ENCODE peak calls at places on chromosomes 4 and X, in four cellular contexts. One of them, this sample, is unnamed.

GRCh38 chrX:136028383-136028984 is 43.2 kb downstream of the SLC9A6 start:
- DNase-seq in pancreas: no peak
- DNase-seq in right atrium auricular region: no peak
- DNase-seq in IMR-90: peak; percentile 74
- DNase-seq in this sample: peak; percentile 47

GRCh38 chr4:122746485-122746965 is 14.0 kb downstream of the BBS12 start:
- DNase-seq in right atrium auricular region: no peak
- DNase-seq in IMR-90: no peak
- DNase-seq in pancreas: no peak
- DNase-seq in this sample: no peak

GRCh38 chr4:98748609-98749008 is 90.2 kb upstream of the TSPAN5 start:
- DNase-seq in pancreas: no peak
- DNase-seq in right atrium auricular region: no peak
- DNase-seq in IMR-90: no peak
- DNase-seq in this sample: no peak

GRCh38 chrX:154717824-154718223 is 33.1 kb downstream of the GAB3 start:
- DNase-seq in IMR-90: peak; percentile 59
- DNase-seq in right atrium auricular region: no peak
- DNase-seq in pancreas: no peak
- DNase-seq in this sample: peak; percentile 33

GRCh38 chr4:30537462-30537861 is 182.7 kb upstream of the PCDH7 start:
- DNase-seq in IMR-90: peak; percentile 80
- DNase-seq in right atrium auricular region: no peak
- DNase-seq in pancreas: no peak
- DNase-seq in this sample: no peak

GRCh38 chrX:118847676-118848075 is 24.1 kb downstream of the ZCCHC12 start:
- DNase-seq in pancreas: no peak
- DNase-seq in right atrium auricular region: no peak
- DNase-seq in IMR-90: peak; percentile 42
- DNase-seq in this sample: no peak

GRCh38 chrX:10176121-10177003 is 19.6 kb downstream of the CLCN4 start:
- DNase-seq in IMR-90: no peak
- DNase-seq in pancreas: no peak
- DNase-seq in right atrium auricular region: no peak
- DNase-seq in this sample: no peak

GRCh38 chrX:10470009-10470408 is 150.4 kb downstream of the MID1 start:
- DNase-seq in IMR-90: peak; percentile 10
- DNase-seq in pancreas: no peak
- DNase-seq in right atrium auricular region: no peak
- DNase-seq in this sample: no peak

GRCh38 chr4:9979101-9979815 is 42.0 kb downstream of the SLC2A9 start:
- DNase-seq in IMR-90: no peak
- DNase-seq in pancreas: no peak
- DNase-seq in right atrium auricular region: peak; percentile 51
- DNase-seq in this sample: no peak

GRCh38 chr4:152807294-152807829 is 27.6 kb downstream of the ARFIP1 start:
- DNase-seq in IMR-90: peak; percentile 50
- DNase-seq in right atrium auricular region: no peak
- DNase-seq in pancreas: no peak
- DNase-seq in this sample: peak; percentile 9

GRCh38 chr4:22515888-22516541 is at the start of gene ADGRA3:
- DNase-seq in right atrium auricular region: peak; percentile 60
- DNase-seq in IMR-90: peak; percentile 51
- DNase-seq in pancreas: peak; percentile 91
- DNase-seq in this sample: no peak

GRCh38 chr4:54067163-54067562 is 2.8 kb upstream of the CHIC2 start:
- DNase-seq in pancreas: no peak
- DNase-seq in IMR-90: peak; percentile 71
- DNase-seq in right atrium auricular region: peak; percentile 87
- DNase-seq in this sample: no peak

GRCh38 chr4:476501-476900 is 22.5 kb downstream of the ZNF721 start:
- DNase-seq in right atrium auricular region: no peak
- DNase-seq in IMR-90: peak; percentile 25
- DNase-seq in pancreas: no peak
- DNase-seq in this sample: no peak

GRCh38 chr4:139522457-139522856 is 33.6 kb downstream of the SETD7 start:
- DNase-seq in right atrium auricular region: no peak
- DNase-seq in pancreas: no peak
- DNase-seq in IMR-90: no peak
- DNase-seq in this sample: no peak

GRCh38 chrX:16882188-16882587 is 12.0 kb upstream of the RBBP7 start:
- DNase-seq in right atrium auricular region: no peak
- DNase-seq in IMR-90: peak; percentile 25
- DNase-seq in pancreas: no peak
- DNase-seq in this sample: no peak

GRCh38 chr4:68869274-68869773 is 53.5 kb downstream of the UGT2B10 start:
- DNase-seq in right atrium auricular region: no peak
- DNase-seq in pancreas: no peak
- DNase-seq in IMR-90: no peak
- DNase-seq in this sample: no peak

GRCh38 chr4:2260336-2261109 is 1.4 kb downstream of the MXD4 start:
- DNase-seq in IMR-90: no peak
- DNase-seq in pancreas: peak; percentile 63
- DNase-seq in right atrium auricular region: peak; percentile 59
- DNase-seq in this sample: no peak

GRCh38 chr4:2261110-2261852 is 628 bp downstream of the MXD4 start:
- DNase-seq in IMR-90: peak; percentile 34
- DNase-seq in right atrium auricular region: no peak
- DNase-seq in pancreas: peak; percentile 85
- DNase-seq in this sample: peak; percentile 68

GRCh38 chr4:2258091-2259035 is 3.5 kb downstream of the MXD4 start:
- DNase-seq in IMR-90: no peak
- DNase-seq in pancreas: no peak
- DNase-seq in right atrium auricular region: peak; percentile 56
- DNase-seq in this sample: no peak

GRCh38 chr4:2259036-2259540 is 2.8 kb downstream of the MXD4 start:
- DNase-seq in pancreas: no peak
- DNase-seq in IMR-90: no peak
- DNase-seq in right atrium auricular region: no peak
- DNase-seq in this sample: no peak

GRCh38 chr4:2259541-2260267 is 2.2 kb downstream of the MXD4 start:
- DNase-seq in pancreas: peak; percentile 52
- DNase-seq in IMR-90: no peak
- DNase-seq in right atrium auricular region: peak; percentile 57
- DNase-seq in this sample: no peak
- H3K27ac ChIP-seq in pancreas: no peak overlapping the region
- H3K27ac ChIP-seq in IMR-90: no peak overlapping the region
- H3K27ac ChIP-seq in right atrium auricular region: peak overlapping the region; percentile 93
- H3K27ac ChIP-seq in this sample: peak overlapping the region; percentile 66

GRCh38 chrX:124392794-124393193 is 46.4 kb downstream of the SH2D1A start:
- DNase-seq in IMR-90: no peak
- DNase-seq in pancreas: no peak
- DNase-seq in right atrium auricular region: no peak
- DNase-seq in this sample: no peak
- H3K27me3 ChIP-seq in IMR-90: no peaks in the 10 kb centered on the region
- H3K27me3 ChIP-seq in pancreas: no peaks in the 10 kb centered on the region
- H3K27me3 ChIP-seq in right atrium auricular region: no peaks in the 10 kb centered on the region
- H3K27me3 ChIP-seq in this sample: no peaks in the 10 kb centered on the region

GRCh38 chrX:139692908-139693307 is 15.1 kb downstream of the MCF2 start:
- DNase-seq in right atrium auricular region: no peak
- DNase-seq in IMR-90: no peak
- DNase-seq in pancreas: no peak
- DNase-seq in this sample: no peak

GRCh38 chrX:139691843-139692505 is 16.0 kb downstream of the MCF2 start:
- DNase-seq in right atrium auricular region: no peak
- DNase-seq in pancreas: peak; percentile 59
- DNase-seq in IMR-90: no peak
- DNase-seq in this sample: no peak

GRCh38 chrX:139691493-139691842 is 16.5 kb downstream of the MCF2 start:
- DNase-seq in IMR-90: no peak
- DNase-seq in pancreas: no peak
- DNase-seq in right atrium auricular region: no peak
- DNase-seq in this sample: no peak

DNA sequence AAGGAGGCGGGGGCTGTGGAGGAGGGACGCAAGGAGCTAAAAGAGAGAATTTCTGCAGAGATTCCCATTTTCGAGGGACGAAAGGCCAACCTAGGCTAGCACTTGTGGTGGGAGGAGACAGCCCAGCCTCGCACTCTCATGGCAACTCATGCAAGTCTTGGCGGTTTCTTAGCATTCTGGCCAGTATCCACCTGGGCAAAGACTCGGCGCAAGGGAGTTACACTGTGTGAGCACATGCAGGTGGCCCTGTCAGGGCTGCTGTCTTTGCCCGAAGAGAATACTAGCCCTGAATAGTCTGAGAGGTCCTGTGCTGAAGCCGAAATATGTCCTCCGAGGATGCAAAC is 15.5 kb downstream of the MCF2 start:
- DNase-seq in right atrium auricular region: no peak
- DNase-seq in pancreas: no peak
- DNase-seq in IMR-90: no peak
- DNase-seq in this sample: no peak
- H3K4me3 ChIP-seq in right atrium auricular region: no peak overlapping the region
- H3K4me3 ChIP-seq in pancreas: peak overlapping the region; percentile 34
- H3K4me3 ChIP-seq in IMR-90: peak overlapping the region; percentile 9
- H3K4me3 ChIP-seq in this sample: no peak overlapping the region

GRCh38 chrX:123968383-123969050 is 7.0 kb downstream of the STAG2 start:
- DNase-seq in pancreas: no peak
- DNase-seq in IMR-90: no peak
- DNase-seq in right atrium auricular region: no peak
- DNase-seq in this sample: no peak

GRCh38 chrX:123967497-123967896 is 6.0 kb downstream of the STAG2 start:
- DNase-seq in pancreas: no peak
- DNase-seq in right atrium auricular region: no peak
- DNase-seq in IMR-90: no peak
- DNase-seq in this sample: no peak

GRCh38 chrX:123976671-123977316 is 15.3 kb downstream of the STAG2 start:
- DNase-seq in pancreas: no peak
- DNase-seq in IMR-90: peak; percentile 47
- DNase-seq in right atrium auricular region: no peak
- DNase-seq in this sample: no peak

GRCh38 chrX:123975180-123975579 is 13.7 kb downstream of the STAG2 start:
- DNase-seq in IMR-90: peak; percentile 31
- DNase-seq in right atrium auricular region: no peak
- DNase-seq in pancreas: no peak
- DNase-seq in this sample: no peak

DNA sequence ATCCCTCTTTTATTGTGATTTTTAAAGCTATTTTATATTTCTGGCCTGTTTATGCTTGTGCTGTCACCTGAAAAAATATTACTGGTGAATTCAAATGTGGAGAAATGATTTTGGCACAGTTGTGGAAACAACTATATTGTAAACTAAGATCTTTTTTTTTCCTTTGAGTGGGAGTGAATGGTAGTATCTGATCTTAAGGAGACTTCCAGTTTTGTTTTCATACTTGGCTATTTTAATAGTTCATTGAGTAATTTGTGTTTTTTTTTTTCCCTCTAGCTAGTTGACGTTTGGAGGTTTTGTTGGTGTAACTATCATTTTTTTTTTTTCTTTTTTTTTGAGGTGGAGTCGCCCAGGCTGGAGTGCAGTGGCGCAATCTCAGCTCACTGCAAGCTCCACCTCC is 10.5 kb downstream of the STAG2 start:
- DNase-seq in right atrium auricular region: no peak
- DNase-seq in IMR-90: no peak
- DNase-seq in pancreas: no peak
- DNase-seq in this sample: no peak
- H3K27ac ChIP-seq in right atrium auricular region: no peak overlapping the region
- H3K27ac ChIP-seq in IMR-90: no peak overlapping the region
- H3K27ac ChIP-seq in pancreas: no peak overlapping the region
- H3K27ac ChIP-seq in this sample: no peak overlapping the region

DNA sequence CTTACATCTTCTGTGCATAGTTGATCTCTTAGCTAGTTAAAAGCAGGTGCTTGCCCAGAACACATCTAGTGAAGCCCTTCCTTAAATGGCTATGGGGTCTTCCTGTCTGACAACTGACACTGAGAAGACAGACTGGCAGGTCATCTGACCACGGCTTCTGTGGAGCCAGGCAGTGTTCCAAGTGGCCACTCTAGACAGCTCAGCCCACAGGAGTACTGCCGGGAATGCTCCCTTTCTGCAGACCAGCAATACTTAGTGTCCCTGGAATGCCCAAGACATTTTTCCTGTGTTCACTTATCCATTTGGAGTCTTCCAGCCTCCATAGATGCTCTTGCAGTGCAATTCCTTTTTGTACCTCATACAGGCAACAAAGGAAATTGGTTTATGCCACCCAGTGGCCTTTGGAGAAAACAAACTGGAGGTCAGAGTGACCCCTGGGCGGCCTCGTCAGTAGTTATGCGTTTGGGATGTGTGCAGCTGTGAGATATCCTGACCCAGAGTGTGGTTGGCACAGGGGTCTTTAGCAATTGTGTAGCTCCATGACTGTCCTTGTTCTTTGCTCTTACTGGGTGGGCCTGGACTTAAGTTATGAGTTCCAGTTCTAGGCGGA is 335.5 kb downstream of the ARHGAP10 start:
- DNase-seq in right atrium auricular region: no peak
- DNase-seq in IMR-90: no peak
- DNase-seq in pancreas: no peak
- DNase-seq in this sample: no peak
- H3K27me3 ChIP-seq in right atrium auricular region: no peaks in the 10 kb centered on the region
- H3K27me3 ChIP-seq in IMR-90: no peaks in the 10 kb centered on the region
- H3K27me3 ChIP-seq in pancreas: no peaks in the 10 kb centered on the region
- H3K27me3 ChIP-seq in this sample: no peaks in the 10 kb centered on the region

GRCh38 chr4:82587826-82588225 is 26.0 kb upstream of the TMEM150C start:
- DNase-seq in right atrium auricular region: no peak
- DNase-seq in pancreas: no peak
- DNase-seq in IMR-90: no peak
- DNase-seq in this sample: no peak
- H3K4me3 ChIP-seq in right atrium auricular region: no peak overlapping the region
- H3K4me3 ChIP-seq in pancreas: no peak overlapping the region
- H3K4me3 ChIP-seq in IMR-90: no peak overlapping the region
- H3K4me3 ChIP-seq in this sample: no peak overlapping the region

DNA sequence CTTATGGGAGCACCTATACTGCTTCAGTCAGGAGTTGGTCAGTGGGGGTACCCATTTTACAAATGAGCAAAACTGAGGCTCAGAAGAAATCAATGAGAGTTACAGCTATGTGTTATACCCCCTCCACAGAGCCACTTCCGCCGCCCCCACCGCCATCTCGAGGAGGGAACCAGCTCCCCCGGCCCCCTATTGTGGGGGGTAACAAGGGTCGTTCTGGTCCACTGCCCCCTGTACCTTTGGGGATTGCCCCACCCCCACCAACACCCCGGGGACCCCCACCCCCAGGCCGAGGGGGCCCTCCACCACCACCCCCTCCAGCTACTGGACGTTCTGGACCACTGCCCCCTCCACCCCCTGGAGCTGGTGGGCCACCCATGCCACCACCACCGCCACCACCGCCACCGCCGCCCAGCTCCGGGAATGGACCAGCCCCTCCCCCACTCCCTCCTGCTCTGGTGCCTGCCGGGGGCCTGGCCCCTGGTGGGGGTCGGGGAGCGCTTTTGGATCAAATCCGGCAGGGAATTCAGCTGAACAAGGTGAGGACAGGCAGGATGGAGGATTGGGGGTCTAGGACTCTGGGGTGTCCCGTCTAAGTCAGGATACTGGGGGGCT is 5.0 kb downstream of the WAS start:
- DNase-seq in IMR-90: no peak
- DNase-seq in right atrium auricular region: no peak
- DNase-seq in pancreas: no peak
- DNase-seq in this sample: no peak
- H3K27ac ChIP-seq in IMR-90: no peak overlapping the region
- H3K27ac ChIP-seq in right atrium auricular region: no peak overlapping the region
- H3K27ac ChIP-seq in pancreas: no peak overlapping the region
- H3K27ac ChIP-seq in this sample: no peak overlapping the region

DNA sequence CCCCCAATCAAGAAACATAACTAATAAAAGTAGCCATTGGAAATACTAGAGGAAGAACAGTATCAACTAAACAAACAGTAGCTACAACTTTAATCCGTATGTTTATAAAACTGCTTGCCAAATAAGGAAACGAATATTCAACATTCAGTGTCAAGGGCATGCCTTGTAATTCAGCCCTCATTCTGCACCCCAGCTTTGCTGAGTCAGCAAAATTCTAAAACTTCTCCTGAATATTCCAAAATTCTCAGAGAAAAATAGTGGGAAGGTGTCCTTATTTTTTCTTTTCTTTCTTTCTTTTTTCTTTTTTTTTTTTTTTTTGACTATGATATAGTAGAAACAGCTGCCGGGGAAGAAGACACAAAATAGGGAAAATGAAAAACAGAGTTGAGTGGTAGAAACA is 344.8 kb upstream of the MAGEC2 start:
- DNase-seq in pancreas: no peak
- DNase-seq in right atrium auricular region: no peak
- DNase-seq in IMR-90: no peak
- DNase-seq in this sample: no peak
- H3K27me3 ChIP-seq in pancreas: peaks cover 5% of the 10 kb centered on the region
- H3K27me3 ChIP-seq in right atrium auricular region: no peaks in the 10 kb centered on the region
- H3K27me3 ChIP-seq in IMR-90: no peaks in the 10 kb centered on the region
- H3K27me3 ChIP-seq in this sample: no peaks in the 10 kb centered on the region

This sample was measured in CD4-positive, alpha-beta memory T cell.